ENCODE peak calls at places on chromosomes 4 and X, in eight cellular contexts. Q is aorta, Z is thoracic aorta, W is dorsolateral prefrontal cortex, V is HL-60, I is Peyer's patch, J is breast epithelium, R is lung. P is an unnamed sample.

GRCh38 chr4:174406416-174406815 is 115.9 kb downstream of the HPGD start:
- DNase-seq in Q (no peak), Z (no peak), W (no peak), V (no peak), I (no peak), J (no peak), R (no peak), P (no peak)

GRCh38 chr4:187908079-187908501 is 87.5 kb upstream of the ZFP42 start:
- DNase-seq in Q (no peak), Z (no peak), W (no peak), V (no peak), I (no peak), J (no peak), R (no peak), P (no peak)

GRCh38 chrX:40100141-40100536 is 2.4 kb upstream of the BCOR start:
- DNase-seq in Q (no peak), Z (no peak), W (no peak), V (peak), I (no peak), J (no peak), R (no peak), P (no peak)

GRCh38 chr4:73213917-73214663 is 44.5 kb downstream of the ANKRD17 start:
- DNase-seq in Q (no peak), Z (no peak), W (no peak), V (no peak), I (no peak), J (no peak), R (no peak), P (no peak)

GRCh38 chrX:46913710-46914109 is 1.5 kb downstream of the JADE3 start:
- DNase-seq in Q (no peak), Z (no peak), W (no peak), V (peak), I (peak), J (no peak), R (no peak), P (no peak)

GRCh38 chr4:96305030-96305429 is 465.1 kb downstream of the PDHA2 start:
- DNase-seq in Q (no peak), Z (no peak), W (no peak), V (no peak), I (no peak), J (no peak), R (no peak), P (no peak)

GRCh38 chrX:64204252-64204651 is 1.3 kb downstream of the AMER1 start:
- DNase-seq in Q (peak), Z (no peak), W (peak), V (no peak), I (peak), J (no peak), R (no peak), P (no peak)

GRCh38 chrX:15853586-15854079 is 980 bp downstream of the AP1S2 start:
- DNase-seq in Q (no peak), Z (no peak), W (no peak), V (no peak), I (no peak), J (no peak), R (no peak), P (no peak)

GRCh38 chr4:142850478-142850877 is 4.4 kb upstream of the INPP4B start:
- DNase-seq in Q (no peak), Z (no peak), W (no peak), V (no peak), I (no peak), J (no peak), R (no peak), P (no peak)

GRCh38 chr4:53535567-53535966 is 55.7 kb downstream of the LNX1 start:
- DNase-seq in Q (no peak), Z (no peak), W (no peak), V (no peak), I (no peak), J (no peak), R (no peak), P (no peak)
- H3K4me3 ChIP-seq in Q (no peak), Z (no peak), W (no peak), V (no peak), I (no peak), J (no peak), R (no peak), P (no peak)

DNA sequence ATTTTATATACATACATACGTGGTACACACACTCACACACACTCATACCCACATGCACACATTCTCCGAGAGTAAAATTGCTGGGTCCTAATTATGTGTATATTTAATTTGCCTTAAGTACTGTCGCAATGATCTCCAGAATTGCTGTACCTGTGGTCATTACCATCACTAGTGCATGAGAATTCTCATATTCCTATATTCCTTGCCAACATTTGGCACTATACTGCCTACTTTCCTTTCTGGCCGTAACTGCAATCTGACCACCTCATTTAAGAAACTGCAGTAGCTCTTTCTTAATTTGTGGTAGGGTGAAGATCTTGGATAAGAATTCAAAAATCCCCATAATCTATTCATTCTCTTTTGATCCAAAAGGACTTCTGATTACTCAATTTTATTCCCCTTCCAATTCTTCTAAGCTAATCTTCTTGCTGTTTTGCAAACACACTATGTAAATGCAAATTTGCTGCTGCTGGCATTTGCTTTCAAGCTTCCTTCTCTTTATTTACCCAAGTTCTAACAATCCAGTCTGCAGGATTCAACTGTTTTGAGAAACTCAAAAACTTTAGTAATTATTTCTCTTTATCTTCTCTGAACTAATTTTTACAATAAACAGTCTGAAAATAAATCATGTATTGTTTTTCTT is 45.1 kb downstream of the ASIC5 start:
- DNase-seq in Q (no peak), Z (no peak), W (no peak), V (no peak), I (no peak), J (no peak), R (no peak), P (no peak)
- H3K27ac ChIP-seq in Q (no peak), Z (no peak), W (no peak), V (no peak), I (no peak), J (no peak), R (no peak), P (no peak)

DNA sequence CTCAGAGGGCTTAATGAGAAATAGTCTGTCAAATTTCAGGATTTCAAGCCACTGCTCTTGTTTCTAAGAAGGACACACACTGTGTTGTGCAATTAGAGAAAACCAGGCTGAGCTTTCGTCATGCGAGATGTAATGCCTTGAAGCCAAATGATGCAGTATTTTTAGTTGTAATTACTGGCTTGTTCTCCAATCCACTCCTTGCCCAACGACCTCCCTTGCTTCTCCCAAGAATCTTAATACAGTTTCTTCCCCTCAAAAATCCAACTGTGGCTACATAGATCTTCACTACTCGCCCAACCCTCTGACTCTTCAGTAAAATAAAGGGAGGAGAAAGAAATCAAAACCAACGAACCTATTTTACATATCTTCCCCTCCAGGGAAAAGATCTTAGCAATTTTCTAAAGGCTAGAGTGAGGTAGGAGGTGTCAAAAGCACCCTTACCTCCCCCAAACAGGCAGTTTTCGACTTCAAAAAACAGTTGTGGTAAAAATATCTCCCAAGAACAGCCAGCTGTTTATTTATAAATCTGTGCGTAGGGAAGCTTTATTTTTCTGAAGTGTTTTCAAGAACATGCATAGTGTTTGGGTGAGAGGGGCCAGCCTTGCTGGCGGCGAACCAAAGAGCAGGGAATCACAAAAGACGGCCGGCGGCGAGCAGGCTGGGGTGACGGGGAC is 68.7 kb downstream of the MGST2 start:
- DNase-seq in Q (no peak), Z (no peak), W (no peak), V (peak), I (no peak), J (no peak), R (no peak), P (no peak)
- H3K4me3 ChIP-seq in Q (peak), Z (peak), W (peak), V (peak), I (peak), J (peak), R (no peak), P (peak)

GRCh38 chr4:150722908-150723362 is 141.0 kb downstream of the MAB21L2 start:
- DNase-seq in Q (peak), Z (peak), W (no peak), V (peak), I (peak), J (peak), R (peak), P (no peak)
- H3K27ac ChIP-seq in Q (no peak), Z (peak), W (no peak), V (no peak), I (peak), J (peak), R (peak), P (no peak)

GRCh38 chr4:92303621-92304027 is at the start of gene GRID2:
- DNase-seq in Q (peak), Z (no peak), W (peak), V (no peak), I (no peak), J (no peak), R (no peak), P (no peak)

GRCh38 chr4:92305148-92305877 is 1.5 kb downstream of the GRID2 start:
- DNase-seq in Q (peak), Z (no peak), W (peak), V (peak), I (peak), J (peak), R (peak), P (no peak)

GRCh38 chr4:92304636-92305035 is 870 bp downstream of the GRID2 start:
- DNase-seq in Q (no peak), Z (no peak), W (no peak), V (no peak), I (no peak), J (no peak), R (no peak), P (no peak)

GRCh38 chr4:92305878-92306520 is 2.2 kb downstream of the GRID2 start:
- DNase-seq in Q (no peak), Z (no peak), W (no peak), V (no peak), I (no peak), J (no peak), R (no peak), P (no peak)

DNA sequence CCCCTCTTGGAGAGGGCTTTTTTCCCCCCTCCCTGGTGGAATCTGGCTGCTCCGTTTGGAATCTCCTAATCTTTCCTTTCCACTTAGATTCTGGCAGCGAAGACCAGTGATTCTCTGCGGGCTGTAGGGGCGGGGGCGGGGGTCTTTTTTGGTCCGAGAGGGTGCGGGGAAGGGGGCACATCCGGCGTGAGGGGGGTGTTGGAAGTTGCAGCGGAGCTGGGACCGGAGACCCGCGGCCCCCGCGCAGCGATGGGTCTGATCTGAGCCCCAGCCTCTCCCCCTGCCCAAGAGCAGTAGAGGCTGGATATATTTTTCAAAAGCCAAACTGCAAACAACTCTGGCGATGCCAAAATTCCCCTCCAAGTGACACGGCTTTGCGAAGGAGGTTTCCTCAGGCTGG is 307 bp downstream of the GRID2 start:
- DNase-seq in Q (no peak), Z (no peak), W (no peak), V (no peak), I (no peak), J (no peak), R (no peak), P (no peak)
- H3K4me3 ChIP-seq in Q (peak), Z (peak), W (peak), V (no peak), I (no peak), J (no peak), R (no peak), P (peak)

GRCh38 chrX:136121788-136122187 is 25.5 kb upstream of the FHL1 start:
- DNase-seq in Q (no peak), Z (no peak), W (no peak), V (no peak), I (no peak), J (no peak), R (no peak), P (no peak)

GRCh38 chrX:136115124-136115908 is 32.0 kb upstream of the FHL1 start:
- DNase-seq in Q (no peak), Z (no peak), W (no peak), V (no peak), I (no peak), J (no peak), R (no peak), P (no peak)

GRCh38 chrX:136112286-136112685 is 35.0 kb upstream of the FHL1 start:
- DNase-seq in Q (no peak), Z (no peak), W (no peak), V (no peak), I (no peak), J (no peak), R (no peak), P (no peak)

GRCh38 chrX:136112781-136113180 is 34.6 kb upstream of the FHL1 start:
- DNase-seq in Q (no peak), Z (no peak), W (no peak), V (no peak), I (no peak), J (no peak), R (no peak), P (no peak)

GRCh38 chrX:136115909-136116297 is 31.4 kb upstream of the FHL1 start:
- DNase-seq in Q (no peak), Z (no peak), W (no peak), V (no peak), I (no peak), J (no peak), R (no peak), P (no peak)
- H3K27ac ChIP-seq in Q (no peak), Z (peak), W (no peak), V (no peak), I (no peak), J (peak), R (no peak), P (no peak)

P was measured in vagina.